ENCODE peak calls at places on chromosomes 2 and 18, in nine cellular contexts. One of them, this sample, is unnamed.

GRCh38 chr2:212930556-212930955 is 220.9 kb downstream of the IKZF2 start:
- DNase-seq in tibial artery: no peak
- DNase-seq in fibroblast of the aortic adventitia: no peak
- DNase-seq in stimulated activated naive CD4-positive, alpha-beta T cell: no peak
- DNase-seq in T follicular helper cell: no peak
- DNase-seq in activated T-helper 1 cell treated with Interleukin-2 at 50 U/mL for 16 hours: no peak
- DNase-seq in heart right ventricle: no peak
- DNase-seq in astrocyte of the cerebellum: no peak
- DNase-seq in NCI-H1417: no peak
- DNase-seq in this sample: no peak

GRCh38 chr18:48820483-48821250 is 130.1 kb downstream of the SMAD7 start:
- DNase-seq in NCI-H1417: no peak
- DNase-seq in fibroblast of the aortic adventitia: no peak
- DNase-seq in stimulated activated naive CD4-positive, alpha-beta T cell: no peak
- DNase-seq in activated T-helper 1 cell treated with Interleukin-2 at 50 U/mL for 16 hours: no peak
- DNase-seq in astrocyte of the cerebellum: no peak
- DNase-seq in T follicular helper cell: no peak
- DNase-seq in tibial artery: peak
- DNase-seq in heart right ventricle: no peak
- DNase-seq in this sample: peak

GRCh38 chr2:165434865-165435500 is 34.5 kb upstream of the CSRNP3 start:
- DNase-seq in astrocyte of the cerebellum: no peak
- DNase-seq in heart right ventricle: no peak
- DNase-seq in tibial artery: no peak
- DNase-seq in fibroblast of the aortic adventitia: no peak
- DNase-seq in stimulated activated naive CD4-positive, alpha-beta T cell: no peak
- DNase-seq in activated T-helper 1 cell treated with Interleukin-2 at 50 U/mL for 16 hours: no peak
- DNase-seq in NCI-H1417: peak
- DNase-seq in T follicular helper cell: no peak
- DNase-seq in this sample: no peak

GRCh38 chr2:120760446-120761135 is 24.9 kb downstream of the GLI2 start:
- DNase-seq in stimulated activated naive CD4-positive, alpha-beta T cell: no peak
- DNase-seq in tibial artery: peak
- DNase-seq in activated T-helper 1 cell treated with Interleukin-2 at 50 U/mL for 16 hours: no peak
- DNase-seq in fibroblast of the aortic adventitia: no peak
- DNase-seq in astrocyte of the cerebellum: no peak
- DNase-seq in T follicular helper cell: no peak
- DNase-seq in heart right ventricle: peak
- DNase-seq in NCI-H1417: no peak
- DNase-seq in this sample: no peak

GRCh38 chr18:27378396-27379094 is 193.4 kb upstream of the CHST9 start:
- DNase-seq in stimulated activated naive CD4-positive, alpha-beta T cell: no peak
- DNase-seq in astrocyte of the cerebellum: peak
- DNase-seq in tibial artery: no peak
- DNase-seq in activated T-helper 1 cell treated with Interleukin-2 at 50 U/mL for 16 hours: no peak
- DNase-seq in NCI-H1417: no peak
- DNase-seq in T follicular helper cell: no peak
- DNase-seq in heart right ventricle: no peak
- DNase-seq in fibroblast of the aortic adventitia: peak
- DNase-seq in this sample: peak

GRCh38 chr2:189363559-189363958 is 77.7 kb upstream of the WDR75 start:
- DNase-seq in T follicular helper cell: no peak
- DNase-seq in tibial artery: no peak
- DNase-seq in NCI-H1417: no peak
- DNase-seq in activated T-helper 1 cell treated with Interleukin-2 at 50 U/mL for 16 hours: no peak
- DNase-seq in astrocyte of the cerebellum: no peak
- DNase-seq in stimulated activated naive CD4-positive, alpha-beta T cell: no peak
- DNase-seq in fibroblast of the aortic adventitia: peak
- DNase-seq in heart right ventricle: no peak
- DNase-seq in this sample: no peak

GRCh38 chr18:57891707-57892391 is 88.7 kb upstream of the ATP8B1 start:
- DNase-seq in tibial artery: no peak
- DNase-seq in fibroblast of the aortic adventitia: no peak
- DNase-seq in T follicular helper cell: no peak
- DNase-seq in activated T-helper 1 cell treated with Interleukin-2 at 50 U/mL for 16 hours: no peak
- DNase-seq in stimulated activated naive CD4-positive, alpha-beta T cell: no peak
- DNase-seq in astrocyte of the cerebellum: no peak
- DNase-seq in heart right ventricle: no peak
- DNase-seq in NCI-H1417: no peak
- DNase-seq in this sample: no peak

GRCh38 chr2:99198103-99198841 is 17.3 kb downstream of the MRPL30 start:
- DNase-seq in heart right ventricle: no peak
- DNase-seq in activated T-helper 1 cell treated with Interleukin-2 at 50 U/mL for 16 hours: no peak
- DNase-seq in T follicular helper cell: no peak
- DNase-seq in fibroblast of the aortic adventitia: no peak
- DNase-seq in tibial artery: no peak
- DNase-seq in astrocyte of the cerebellum: no peak
- DNase-seq in stimulated activated naive CD4-positive, alpha-beta T cell: no peak
- DNase-seq in NCI-H1417: no peak
- DNase-seq in this sample: no peak

GRCh38 chr2:181943411-181944124 is 42.1 kb upstream of the PPP1R1C start:
- DNase-seq in astrocyte of the cerebellum: no peak
- DNase-seq in NCI-H1417: no peak
- DNase-seq in tibial artery: no peak
- DNase-seq in heart right ventricle: no peak
- DNase-seq in stimulated activated naive CD4-positive, alpha-beta T cell: no peak
- DNase-seq in activated T-helper 1 cell treated with Interleukin-2 at 50 U/mL for 16 hours: no peak
- DNase-seq in T follicular helper cell: no peak
- DNase-seq in fibroblast of the aortic adventitia: no peak
- DNase-seq in this sample: no peak

GRCh38 chr2:120316071-120316470 is 29.9 kb upstream of the INHBB start:
- DNase-seq in heart right ventricle: no peak
- DNase-seq in activated T-helper 1 cell treated with Interleukin-2 at 50 U/mL for 16 hours: no peak
- DNase-seq in fibroblast of the aortic adventitia: no peak
- DNase-seq in astrocyte of the cerebellum: no peak
- DNase-seq in NCI-H1417: no peak
- DNase-seq in tibial artery: peak
- DNase-seq in stimulated activated naive CD4-positive, alpha-beta T cell: no peak
- DNase-seq in T follicular helper cell: no peak
- DNase-seq in this sample: no peak

GRCh38 chr2:105783972-105784371 is 39.3 kb downstream of the NCK2 start:
- DNase-seq in astrocyte of the cerebellum: no peak
- DNase-seq in NCI-H1417: no peak
- DNase-seq in stimulated activated naive CD4-positive, alpha-beta T cell: no peak
- DNase-seq in activated T-helper 1 cell treated with Interleukin-2 at 50 U/mL for 16 hours: no peak
- DNase-seq in fibroblast of the aortic adventitia: no peak
- DNase-seq in T follicular helper cell: no peak
- DNase-seq in tibial artery: no peak
- DNase-seq in heart right ventricle: no peak
- DNase-seq in this sample: no peak

GRCh38 chr2:15811367-15811766 is 129.0 kb upstream of the MYCN start:
- DNase-seq in T follicular helper cell: no peak
- DNase-seq in activated T-helper 1 cell treated with Interleukin-2 at 50 U/mL for 16 hours: no peak
- DNase-seq in tibial artery: no peak
- DNase-seq in astrocyte of the cerebellum: no peak
- DNase-seq in NCI-H1417: no peak
- DNase-seq in stimulated activated naive CD4-positive, alpha-beta T cell: no peak
- DNase-seq in fibroblast of the aortic adventitia: no peak
- DNase-seq in heart right ventricle: no peak
- DNase-seq in this sample: no peak

GRCh38 chr2:240170354-240170735 is 29.9 kb upstream of the OTOS start:
- DNase-seq in activated T-helper 1 cell treated with Interleukin-2 at 50 U/mL for 16 hours: no peak
- DNase-seq in NCI-H1417: no peak
- DNase-seq in T follicular helper cell: no peak
- DNase-seq in stimulated activated naive CD4-positive, alpha-beta T cell: no peak
- DNase-seq in astrocyte of the cerebellum: peak
- DNase-seq in heart right ventricle: no peak
- DNase-seq in fibroblast of the aortic adventitia: peak
- DNase-seq in tibial artery: peak
- DNase-seq in this sample: no peak

GRCh38 chr18:71020342-71021096 is 731.7 kb downstream of the SOCS6 start:
- DNase-seq in tibial artery: no peak
- DNase-seq in astrocyte of the cerebellum: no peak
- DNase-seq in stimulated activated naive CD4-positive, alpha-beta T cell: no peak
- DNase-seq in fibroblast of the aortic adventitia: peak
- DNase-seq in heart right ventricle: no peak
- DNase-seq in activated T-helper 1 cell treated with Interleukin-2 at 50 U/mL for 16 hours: no peak
- DNase-seq in T follicular helper cell: no peak
- DNase-seq in NCI-H1417: no peak
- DNase-seq in this sample: no peak

GRCh38 chr2:164496881-164497280 is 124.4 kb downstream of the GRB14 start:
- DNase-seq in NCI-H1417: no peak
- DNase-seq in heart right ventricle: no peak
- DNase-seq in astrocyte of the cerebellum: no peak
- DNase-seq in fibroblast of the aortic adventitia: no peak
- DNase-seq in T follicular helper cell: no peak
- DNase-seq in tibial artery: no peak
- DNase-seq in activated T-helper 1 cell treated with Interleukin-2 at 50 U/mL for 16 hours: no peak
- DNase-seq in stimulated activated naive CD4-positive, alpha-beta T cell: no peak
- DNase-seq in this sample: no peak

GRCh38 chr2:13821255-13821880 is 811.1 kb upstream of the LRATD1 start:
- DNase-seq in astrocyte of the cerebellum: peak
- DNase-seq in activated T-helper 1 cell treated with Interleukin-2 at 50 U/mL for 16 hours: no peak
- DNase-seq in heart right ventricle: no peak
- DNase-seq in fibroblast of the aortic adventitia: peak
- DNase-seq in NCI-H1417: no peak
- DNase-seq in tibial artery: no peak
- DNase-seq in T follicular helper cell: no peak
- DNase-seq in stimulated activated naive CD4-positive, alpha-beta T cell: no peak
- DNase-seq in this sample: no peak

GRCh38 chr2:201260302-201260800 is at the start of gene CASP8:
- DNase-seq in heart right ventricle: no peak
- DNase-seq in astrocyte of the cerebellum: no peak
- DNase-seq in fibroblast of the aortic adventitia: peak
- DNase-seq in NCI-H1417: no peak
- DNase-seq in stimulated activated naive CD4-positive, alpha-beta T cell: peak
- DNase-seq in tibial artery: no peak
- DNase-seq in activated T-helper 1 cell treated with Interleukin-2 at 50 U/mL for 16 hours: peak
- DNase-seq in T follicular helper cell: peak
- DNase-seq in this sample: peak

GRCh38 chr18:73043231-73044000 is 175.6 kb upstream of the NETO1 start:
- DNase-seq in NCI-H1417: no peak
- DNase-seq in activated T-helper 1 cell treated with Interleukin-2 at 50 U/mL for 16 hours: no peak
- DNase-seq in heart right ventricle: no peak
- DNase-seq in fibroblast of the aortic adventitia: no peak
- DNase-seq in astrocyte of the cerebellum: no peak
- DNase-seq in stimulated activated naive CD4-positive, alpha-beta T cell: no peak
- DNase-seq in tibial artery: no peak
- DNase-seq in T follicular helper cell: no peak
- DNase-seq in this sample: no peak

GRCh38 chr2:11537951-11538350 is 4.1 kb downstream of the GREB1 start:
- DNase-seq in T follicular helper cell: no peak
- DNase-seq in NCI-H1417: no peak
- DNase-seq in stimulated activated naive CD4-positive, alpha-beta T cell: no peak
- DNase-seq in astrocyte of the cerebellum: no peak
- DNase-seq in fibroblast of the aortic adventitia: no peak
- DNase-seq in heart right ventricle: no peak
- DNase-seq in tibial artery: no peak
- DNase-seq in activated T-helper 1 cell treated with Interleukin-2 at 50 U/mL for 16 hours: no peak
- DNase-seq in this sample: no peak

GRCh38 chr18:52175406-52175805 is 164.6 kb upstream of the DCC start:
- DNase-seq in stimulated activated naive CD4-positive, alpha-beta T cell: no peak
- DNase-seq in NCI-H1417: no peak
- DNase-seq in activated T-helper 1 cell treated with Interleukin-2 at 50 U/mL for 16 hours: no peak
- DNase-seq in heart right ventricle: no peak
- DNase-seq in T follicular helper cell: no peak
- DNase-seq in tibial artery: no peak
- DNase-seq in astrocyte of the cerebellum: no peak
- DNase-seq in fibroblast of the aortic adventitia: no peak
- DNase-seq in this sample: no peak

GRCh38 chr2:229408356-229408755 is 137.3 kb upstream of the PID1 start:
- DNase-seq in stimulated activated naive CD4-positive, alpha-beta T cell: no peak
- DNase-seq in astrocyte of the cerebellum: peak
- DNase-seq in tibial artery: peak
- DNase-seq in fibroblast of the aortic adventitia: peak
- DNase-seq in T follicular helper cell: no peak
- DNase-seq in heart right ventricle: no peak
- DNase-seq in activated T-helper 1 cell treated with Interleukin-2 at 50 U/mL for 16 hours: no peak
- DNase-seq in NCI-H1417: peak
- DNase-seq in this sample: no peak

GRCh38 chr18:9475643-9476580 is 599 bp downstream of the RALBP1 start:
- DNase-seq in NCI-H1417: no peak
- DNase-seq in heart right ventricle: no peak
- DNase-seq in fibroblast of the aortic adventitia: peak
- DNase-seq in T follicular helper cell: peak
- DNase-seq in tibial artery: no peak
- DNase-seq in stimulated activated naive CD4-positive, alpha-beta T cell: peak
- DNase-seq in astrocyte of the cerebellum: no peak
- DNase-seq in activated T-helper 1 cell treated with Interleukin-2 at 50 U/mL for 16 hours: peak
- DNase-seq in this sample: peak

GRCh38 chr2:65589667-65590066 is 157.3 kb upstream of the SPRED2 start:
- DNase-seq in T follicular helper cell: no peak
- DNase-seq in activated T-helper 1 cell treated with Interleukin-2 at 50 U/mL for 16 hours: no peak
- DNase-seq in astrocyte of the cerebellum: no peak
- DNase-seq in heart right ventricle: no peak
- DNase-seq in tibial artery: no peak
- DNase-seq in NCI-H1417: no peak
- DNase-seq in stimulated activated naive CD4-positive, alpha-beta T cell: no peak
- DNase-seq in fibroblast of the aortic adventitia: no peak
- DNase-seq in this sample: no peak

GRCh38 chr2:224009605-224010330 is 29.3 kb downstream of the SERPINE2 start:
- DNase-seq in fibroblast of the aortic adventitia: peak
- DNase-seq in T follicular helper cell: no peak
- DNase-seq in heart right ventricle: no peak
- DNase-seq in activated T-helper 1 cell treated with Interleukin-2 at 50 U/mL for 16 hours: no peak
- DNase-seq in NCI-H1417: no peak
- DNase-seq in tibial artery: no peak
- DNase-seq in astrocyte of the cerebellum: peak
- DNase-seq in stimulated activated naive CD4-positive, alpha-beta T cell: no peak
- DNase-seq in this sample: no peak

GRCh38 chr18:73121207-73121606 is 253.4 kb upstream of the NETO1 start:
- DNase-seq in stimulated activated naive CD4-positive, alpha-beta T cell: no peak
- DNase-seq in tibial artery: no peak
- DNase-seq in heart right ventricle: no peak
- DNase-seq in T follicular helper cell: no peak
- DNase-seq in NCI-H1417: no peak
- DNase-seq in activated T-helper 1 cell treated with Interleukin-2 at 50 U/mL for 16 hours: no peak
- DNase-seq in astrocyte of the cerebellum: no peak
- DNase-seq in fibroblast of the aortic adventitia: no peak
- DNase-seq in this sample: no peak

GRCh38 chr18:24534271-24534670 is 73.8 kb downstream of the HRH4 start:
- DNase-seq in heart right ventricle: no peak
- DNase-seq in NCI-H1417: no peak
- DNase-seq in stimulated activated naive CD4-positive, alpha-beta T cell: no peak
- DNase-seq in astrocyte of the cerebellum: no peak
- DNase-seq in activated T-helper 1 cell treated with Interleukin-2 at 50 U/mL for 16 hours: no peak
- DNase-seq in tibial artery: no peak
- DNase-seq in T follicular helper cell: no peak
- DNase-seq in fibroblast of the aortic adventitia: no peak
- DNase-seq in this sample: no peak

GRCh38 chr2:238905224-238905623 is 57.3 kb downstream of the TWIST2 start:
- DNase-seq in NCI-H1417: no peak
- DNase-seq in astrocyte of the cerebellum: no peak
- DNase-seq in heart right ventricle: no peak
- DNase-seq in fibroblast of the aortic adventitia: no peak
- DNase-seq in activated T-helper 1 cell treated with Interleukin-2 at 50 U/mL for 16 hours: no peak
- DNase-seq in stimulated activated naive CD4-positive, alpha-beta T cell: no peak
- DNase-seq in T follicular helper cell: no peak
- DNase-seq in tibial artery: no peak
- DNase-seq in this sample: no peak

GRCh38 chr2:190679813-190680591 is 31.1 kb downstream of the NAB1 start:
- DNase-seq in tibial artery: peak
- DNase-seq in activated T-helper 1 cell treated with Interleukin-2 at 50 U/mL for 16 hours: peak
- DNase-seq in heart right ventricle: peak
- DNase-seq in stimulated activated naive CD4-positive, alpha-beta T cell: peak
- DNase-seq in T follicular helper cell: peak
- DNase-seq in fibroblast of the aortic adventitia: no peak
- DNase-seq in NCI-H1417: peak
- DNase-seq in astrocyte of the cerebellum: no peak
- DNase-seq in this sample: peak

GRCh38 chr18:61432590-61432989 is 99.4 kb downstream of the CDH20 start:
- DNase-seq in T follicular helper cell: no peak
- DNase-seq in activated T-helper 1 cell treated with Interleukin-2 at 50 U/mL for 16 hours: no peak
- DNase-seq in stimulated activated naive CD4-positive, alpha-beta T cell: no peak
- DNase-seq in heart right ventricle: no peak
- DNase-seq in astrocyte of the cerebellum: no peak
- DNase-seq in NCI-H1417: no peak
- DNase-seq in fibroblast of the aortic adventitia: no peak
- DNase-seq in tibial artery: no peak
- DNase-seq in this sample: no peak

GRCh38 chr2:11482473-11483031 is 16.6 kb upstream of the E2F6 start:
- DNase-seq in astrocyte of the cerebellum: no peak
- DNase-seq in NCI-H1417: no peak
- DNase-seq in activated T-helper 1 cell treated with Interleukin-2 at 50 U/mL for 16 hours: no peak
- DNase-seq in fibroblast of the aortic adventitia: no peak
- DNase-seq in tibial artery: no peak
- DNase-seq in T follicular helper cell: no peak
- DNase-seq in heart right ventricle: peak
- DNase-seq in stimulated activated naive CD4-positive, alpha-beta T cell: no peak
- DNase-seq in this sample: no peak

GRCh38 chr2:44348385-44348784 is 12.9 kb downstream of the PREPL start:
- DNase-seq in T follicular helper cell: no peak
- DNase-seq in tibial artery: no peak
- DNase-seq in heart right ventricle: no peak
- DNase-seq in stimulated activated naive CD4-positive, alpha-beta T cell: no peak
- DNase-seq in fibroblast of the aortic adventitia: peak
- DNase-seq in NCI-H1417: no peak
- DNase-seq in activated T-helper 1 cell treated with Interleukin-2 at 50 U/mL for 16 hours: no peak
- DNase-seq in astrocyte of the cerebellum: peak
- DNase-seq in this sample: no peak